ENCODE peak calls at places on chromosomes 3 and 15, in four cellular contexts. E, T, R and N are unnamed samples.

GRCh38 chr3:50050361-50050760 is 38.4 kb upstream of the RBM5 start:
- DNase-seq in E (peak; percentile 14), T (no peak), R (no peak), N (no peak)

GRCh38 chr15:64571857-64572291 is 111.5 kb downstream of the ZNF609 start:
- DNase-seq in R (no peak), T (no peak), E (no peak), N (no peak)

GRCh38 chr15:47908950-47909670 is 191.8 kb downstream of the SEMA6D start:
- DNase-seq in R (no peak), T (no peak), E (no peak), N (no peak)

GRCh38 chr3:170274641-170275040 is 52.4 kb downstream of the PRKCI start:
- DNase-seq in R (no peak), E (no peak), T (no peak), N (no peak)

GRCh38 chr3:8238434-8238833 is 263.2 kb upstream of the LMCD1 start:
- DNase-seq in R (no peak), E (no peak), T (no peak), N (no peak)

GRCh38 chr15:29522373-29523276 is 253.0 kb upstream of the NSMCE3 start:
- DNase-seq in E (no peak), R (no peak), T (no peak), N (no peak)

GRCh38 chr3:194287392-194287791 is 63.7 kb downstream of the CPN2 start:
- DNase-seq in R (no peak), T (no peak), E (no peak), N (no peak)

GRCh38 chr3:178785961-178786360 is 249.7 kb downstream of the KCNMB2 start:
- DNase-seq in E (no peak), R (no peak), T (no peak), N (no peak)

GRCh38 chr3:179321585-179322322 is 1.1 kb upstream of the ZNF639 start:
- DNase-seq in T (no peak), R (peak; percentile 66), E (peak; percentile 16), N (no peak)

GRCh38 chr15:63350178-63350621 is 31.4 kb downstream of the CA12 start:
- DNase-seq in E (no peak), R (peak; percentile 23), T (no peak), N (no peak)

GRCh38 chr3:23611737-23612295 is 193.9 kb upstream of the UBE2E1 start:
- DNase-seq in R (peak; percentile 65), T (peak; percentile 26), E (no peak), N (no peak)

GRCh38 chr15:70376929-70377691 is 279.4 kb upstream of the TLE3 start:
- DNase-seq in T (no peak), E (peak; percentile 32), R (peak; percentile 42), N (no peak)

GRCh38 chr15:62549345-62549970 is 384.4 kb upstream of the C2CD4B start:
- DNase-seq in E (no peak), R (no peak), T (no peak), N (no peak)

GRCh38 chr3:138944842-138945645 is 1.9 kb downstream of the FOXL2 start:
- DNase-seq in T (no peak), R (peak; percentile 37), E (peak; percentile 31), N (no peak)

GRCh38 chr15:57218826-57219576 is 157.3 kb upstream of the CGNL1 start:
- DNase-seq in T (no peak), E (peak; percentile 97), R (no peak), N (no peak)

GRCh38 chr3:21859124-21859781 is 108.2 kb upstream of the ZNF385D start:
- DNase-seq in E (no peak), R (no peak), T (no peak), N (no peak)

GRCh38 chr3:43620953-43621405 is 832 bp downstream of the ANO10 start:
- DNase-seq in R (no peak), T (no peak), E (no peak), N (no peak)

GRCh38 chr3:35929158-35929557 is 289.8 kb downstream of the ARPP21 start:
- DNase-seq in T (no peak), R (no peak), E (no peak), N (no peak)

GRCh38 chr3:79490165-79491028 is 277.4 kb downstream of the ROBO1 start:
- DNase-seq in R (peak; percentile 52), E (no peak), T (no peak), N (no peak)

GRCh38 chr3:64957639-64958038 is 269.8 kb upstream of the ADAMTS9 start:
- DNase-seq in T (no peak), R (no peak), E (no peak), N (no peak)